ENCODE peak calls at places on chromosomes 16 and 17, in five cellular contexts. O is AG08396; E is CD8-positive, alpha-beta T cell; X is NCI-H1694 treated with DMSO at 0.1 percent for 48 hours; T is RWPE2. M is an unnamed sample.

GRCh38 chr16:27237229-27238015 is 31.1 kb downstream of the NSMCE1 start:
- DNase-seq in X (peak), O (no peak), T (no peak), E (peak), M (no peak)

GRCh38 chr17:19579192-19579668 is 45.6 kb downstream of the SLC47A1 start:
- DNase-seq in O (no peak), T (no peak), X (no peak), E (no peak), M (no peak)

GRCh38 chr16:76535-77272 is 1.3 kb upstream of the MPG start:
- DNase-seq in E (no peak), X (no peak), O (peak), T (no peak), M (no peak)

GRCh38 chr17:68561319-68561718 is 39.8 kb downstream of the FAM20A start:
- DNase-seq in T (no peak), E (no peak), O (no peak), X (no peak), M (no peak)

GRCh38 chr17:57662021-57662420 is 83.1 kb downstream of the CCDC182 start:
- DNase-seq in O (no peak), X (no peak), T (no peak), E (no peak), M (no peak)

GRCh38 chr16:79175286-79176057 is 425.1 kb downstream of the MAF start:
- DNase-seq in X (no peak), E (no peak), T (no peak), O (no peak), M (no peak)

GRCh38 chr17:60600490-60601431 is 768 bp downstream of the PPM1D start:
- DNase-seq in O (peak), T (peak), E (peak), X (peak), M (peak)

GRCh38 chr16:76194621-76195015 is 82.6 kb upstream of the CNTNAP4 start:
- DNase-seq in T (peak), X (no peak), E (no peak), O (no peak), M (no peak)

GRCh38 chr17:38681096-38681495 is 6.3 kb upstream of the EPOP start:
- DNase-seq in O (no peak), X (no peak), T (no peak), E (no peak), M (no peak)

GRCh38 chr17:82020874-82021727 is 1.6 kb downstream of the CENPX start:
- DNase-seq in X (peak), O (peak), E (peak), T (no peak), M (no peak)

GRCh38 chr17:74945543-74945942 is 9.8 kb downstream of the OTOP3 start:
- DNase-seq in T (no peak), E (no peak), X (no peak), O (no peak), M (no peak)

GRCh38 chr16:4392382-4393242 is 21.0 kb downstream of the VASN start:
- DNase-seq in E (no peak), X (no peak), T (no peak), O (peak), M (no peak)

GRCh38 chr17:78857266-78857665 is 16.7 kb upstream of the USP36 start:
- DNase-seq in O (no peak), E (no peak), X (no peak), T (no peak), M (no peak)

GRCh38 chr16:66717112-66717675 is 20.7 kb upstream of the CMTM4 start:
- DNase-seq in X (peak), O (peak), T (no peak), E (no peak), M (no peak)

GRCh38 chr17:81646869-81647600 is 9.3 kb downstream of the PDE6G start:
- DNase-seq in E (no peak), X (no peak), T (no peak), O (peak), M (no peak)

GRCh38 chr16:64470916-64471315 is 650.9 kb downstream of the CDH11 start:
- DNase-seq in X (no peak), E (no peak), T (no peak), O (no peak), M (no peak)

GRCh38 chr17:57876023-57876865 is 26.4 kb upstream of the MRPS23 start:
- DNase-seq in O (no peak), X (no peak), E (no peak), T (no peak), M (no peak)

M was measured in NT2/D1.